ENCODE peak calls at places on chromosomes 4 and X, in six cellular contexts. L, A, Z, X, Q and T are unnamed samples.

GRCh38 chr4:44544158-44544557 is 95.5 kb upstream of the KCTD8 start:
- DNase-seq in L (no peak), A (no peak), Z (no peak), X (no peak), Q (no peak), T (no peak)

GRCh38 chr4:83219344-83219990 is 65.1 kb downstream of the COQ2 start:
- DNase-seq in L (no peak), A (no peak), Z (peak), X (peak), Q (no peak), T (no peak)

GRCh38 chr4:78945638-78946179 is 6.5 kb upstream of the PAQR3 start:
- DNase-seq in L (no peak), A (no peak), Z (no peak), X (no peak), Q (no peak), T (no peak)

GRCh38 chr4:75892508-75892907 is 9.7 kb downstream of the PPEF2 start:
- DNase-seq in L (no peak), A (no peak), Z (no peak), X (peak), Q (peak), T (no peak)

GRCh38 chr4:54016504-54016903 is 47.9 kb downstream of the CHIC2 start:
- DNase-seq in L (no peak), A (no peak), Z (no peak), X (no peak), Q (no peak), T (no peak)

GRCh38 chr4:25098964-25099843 is 61.0 kb downstream of the SEPSECS start:
- DNase-seq in L (peak), A (peak), Z (peak), X (no peak), Q (no peak), T (no peak)

GRCh38 chr4:106344324-106344970 is 24.1 kb downstream of the GIMD1 start:
- DNase-seq in L (peak), A (no peak), Z (no peak), X (no peak), Q (no peak), T (no peak)

GRCh38 chr4:140243345-140243753 is 89.4 kb upstream of the MAML3 start:
- DNase-seq in L (no peak), A (no peak), Z (peak), X (peak), Q (no peak), T (no peak)

GRCh38 chrX:55206152-55206941 is 13.8 kb upstream of the PAGE5 start:
- DNase-seq in L (no peak), A (no peak), Z (no peak), X (no peak), Q (no peak), T (no peak)

GRCh38 chr4:137343221-137343620 is 189.1 kb downstream of the PCDH18 start:
- DNase-seq in L (no peak), A (no peak), Z (no peak), X (no peak), Q (no peak), T (peak)

GRCh38 chr4:120630432-120630831 is 292.1 kb downstream of the PRDM5 start:
- DNase-seq in L (peak), A (no peak), Z (no peak), X (no peak), Q (no peak), T (no peak)

GRCh38 chr4:56976283-56976877 is 1.0 kb downstream of the NOA1 start:
- DNase-seq in L (no peak), A (no peak), Z (peak), X (peak), Q (no peak), T (no peak)

GRCh38 chr4:15765910-15766703 is 12.0 kb upstream of the CD38 start:
- DNase-seq in L (no peak), A (no peak), Z (no peak), X (peak), Q (no peak), T (no peak)

GRCh38 chr4:155745984-155746383 is 12.8 kb upstream of the GUCY1B1 start:
- DNase-seq in L (peak), A (no peak), Z (no peak), X (no peak), Q (no peak), T (no peak)

GRCh38 chrX:20711366-20711765 is 444.7 kb upstream of the RPS6KA3 start:
- DNase-seq in L (no peak), A (no peak), Z (no peak), X (no peak), Q (no peak), T (no peak)

GRCh38 chr4:175419120-175419774 is 392.8 kb downstream of the GPM6A start:
- DNase-seq in L (peak), A (no peak), Z (no peak), X (no peak), Q (no peak), T (peak)

GRCh38 chr4:7890635-7891393 is 48.8 kb downstream of the AFAP1 start:
- DNase-seq in L (peak), A (no peak), Z (no peak), X (no peak), Q (no peak), T (peak)

GRCh38 chr4:151484396-151485102 is 75.6 kb downstream of the FHIP1A start:
- DNase-seq in L (peak), A (no peak), Z (no peak), X (no peak), Q (peak), T (peak)

GRCh38 chr4:119623025-119623424 is 5.6 kb downstream of the PDE5A start:
- DNase-seq in L (no peak), A (no peak), Z (no peak), X (no peak), Q (no peak), T (no peak)

GRCh38 chr4:158300012-158300411 is 89.7 kb downstream of the TMEM144 start:
- DNase-seq in L (no peak), A (no peak), Z (no peak), X (no peak), Q (no peak), T (no peak)

GRCh38 chrX:41720125-41720780 is 3.7 kb upstream of the GPR82 start:
- DNase-seq in L (no peak), A (no peak), Z (peak), X (peak), Q (peak), T (no peak)

GRCh38 chrX:47311857-47312774 is 58.3 kb upstream of the ZNF157 start:
- DNase-seq in L (peak), A (peak), Z (peak), X (peak), Q (peak), T (peak)
- H3K4me3 ChIP-seq in L (no peak), A (no peak), Z (no peak), X (no peak), Q (no peak), T (no peak)

GRCh38 chr4:23902203-23902602 is 12.4 kb upstream of the PPARGC1A start:
- DNase-seq in L (no peak), A (no peak), Z (no peak), X (no peak), Q (no peak), T (no peak)
- TF ChIP-seq CTCF in L (no peak), A (no peak), Z (no peak), X (no peak), Q (peak), T (no peak)

GRCh38 chr4:153537493-153537960 is 71.4 kb downstream of the TMEM131L start:
- DNase-seq in L (no peak), A (no peak), Z (no peak), X (no peak), Q (no peak), T (no peak)

GRCh38 chr4:153541426-153542096 is 75.4 kb downstream of the TMEM131L start:
- DNase-seq in L (peak), A (no peak), Z (no peak), X (peak), Q (no peak), T (peak)

GRCh38 chr4:153539058-153539826 is 73.1 kb downstream of the TMEM131L start:
- DNase-seq in L (no peak), A (no peak), Z (no peak), X (no peak), Q (no peak), T (no peak)

GRCh38 chr4:153535735-153536494 is 69.8 kb downstream of the TMEM131L start:
- DNase-seq in L (peak), A (no peak), Z (no peak), X (no peak), Q (peak), T (no peak)

GRCh38 chr4:153538408-153539057 is 72.4 kb downstream of the TMEM131L start:
- DNase-seq in L (peak), A (no peak), Z (no peak), X (no peak), Q (no peak), T (no peak)
- H3K4me3 ChIP-seq in L (peak), A (no peak), Z (peak), X (no peak), Q (no peak), T (no peak)

DNA sequence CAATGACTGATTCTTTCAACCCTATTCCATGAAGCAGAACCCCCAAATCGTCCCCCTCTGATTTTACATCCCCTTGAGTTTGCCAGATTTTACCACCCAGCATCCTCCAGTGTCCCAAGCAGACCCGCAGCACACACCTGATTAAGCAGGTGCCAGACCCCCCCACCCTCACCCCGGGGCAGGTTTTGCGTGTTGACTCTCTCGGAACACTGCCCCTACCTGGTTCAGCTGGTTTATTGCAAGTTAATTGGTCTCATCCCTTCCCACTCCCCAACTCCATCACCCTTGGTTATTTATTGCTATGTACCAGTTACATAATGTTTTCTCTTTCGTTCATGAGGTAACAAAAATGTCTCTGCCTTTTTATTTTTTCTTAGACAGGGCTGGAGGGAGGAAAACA is 258.4 kb downstream of the BCOR start:
- DNase-seq in L (no peak), A (no peak), Z (no peak), X (no peak), Q (peak), T (no peak)
- TF ChIP-seq CTCF in L (no peak), A (no peak), Z (no peak), X (no peak), Q (peak), T (no peak)

GRCh38 chr4:110793381-110793801 is 170.5 kb upstream of the PITX2 start:
- DNase-seq in L (peak), A (no peak), Z (no peak), X (no peak), Q (no peak), T (no peak)

GRCh38 chr4:110798682-110799081 is 175.8 kb upstream of the PITX2 start:
- DNase-seq in L (peak), A (peak), Z (no peak), X (no peak), Q (no peak), T (no peak)

GRCh38 chr4:110792036-110792435 is 169.2 kb upstream of the PITX2 start:
- DNase-seq in L (no peak), A (no peak), Z (no peak), X (no peak), Q (no peak), T (no peak)

GRCh38 chr4:110799171-110799570 is 176.3 kb upstream of the PITX2 start:
- DNase-seq in L (no peak), A (no peak), Z (no peak), X (no peak), Q (no peak), T (no peak)

GRCh38 chr4:110793890-110794588 is 171.2 kb upstream of the PITX2 start:
- DNase-seq in L (peak), A (no peak), Z (no peak), X (peak), Q (peak), T (no peak)
- H3K4me3 ChIP-seq in L (no peak), A (no peak), Z (no peak), X (no peak), Q (peak), T (no peak)

GRCh38 chrX:43121637-43122036 is 343.7 kb upstream of the PPP1R2C start:
- DNase-seq in L (peak), A (no peak), Z (no peak), X (peak), Q (peak), T (no peak)
- TF ChIP-seq CTCF in L (no peak), A (no peak), Z (no peak), X (no peak), Q (peak), T (no peak)

DNA sequence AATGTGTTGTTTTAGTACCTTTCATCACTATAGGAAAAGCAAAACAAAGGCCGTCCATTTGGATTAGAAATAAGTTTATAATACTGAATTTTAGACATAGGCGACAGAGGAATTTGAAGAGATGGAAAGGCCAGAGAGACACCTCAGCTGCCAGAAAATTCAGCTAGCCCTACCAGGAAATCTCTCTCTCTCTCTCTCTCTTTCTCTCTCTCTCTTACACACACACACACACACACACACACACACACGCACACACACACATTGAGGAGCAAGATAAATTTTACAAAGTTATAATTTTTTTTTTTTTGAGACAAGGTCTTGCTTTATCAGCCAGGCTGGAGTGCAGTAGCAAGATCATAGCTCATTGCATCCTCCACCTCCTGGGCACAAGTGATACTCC is 1.4 kb downstream of the XK start:
- DNase-seq in L (no peak), A (no peak), Z (no peak), X (no peak), Q (no peak), T (no peak)
- H3K4me3 ChIP-seq in L (no peak), A (no peak), Z (peak), X (no peak), Q (no peak), T (no peak)